ENCODE peak calls at places on chromosomes 16 and 17, in four cellular contexts. L is K562, N is HepG2, M is H1. J is an unnamed sample.

GRCh38 chr17:38867179-38867994 is 2.5 kb upstream of the LASP1 start:
- DNase-seq in L (peak; percentile 51), N (peak; percentile 77), M (peak; percentile 86), J (peak; percentile 87)

GRCh38 chr16:28304214-28304613 is 11.9 kb downstream of the SBK1 start:
- DNase-seq in L (peak; percentile 77), N (peak; percentile 48), M (peak; percentile 75), J (no peak)

GRCh38 chr17:14487068-14487467 is 186.2 kb downstream of the HS3ST3B1 start:
- DNase-seq in L (no peak), N (no peak), M (no peak), J (no peak)

GRCh38 chr16:53511403-53512280 is 8.6 kb upstream of the AKTIP start:
- DNase-seq in L (no peak), N (peak; percentile 98), M (no peak), J (peak; percentile 32)

GRCh38 chr17:15966183-15966878 is 21.4 kb downstream of the ADORA2B start:
- DNase-seq in L (no peak), N (peak; percentile 90), M (peak; percentile 72), J (no peak)

GRCh38 chr16:26885674-26886073 is 181.1 kb upstream of the C16orf82 start:
- DNase-seq in L (no peak), N (no peak), M (no peak), J (no peak)

GRCh38 chr17:4098516-4099209 is 44.2 kb downstream of the ZZEF1 start:
- DNase-seq in L (no peak), N (no peak), M (no peak), J (no peak)

GRCh38 chr16:4656221-4656620 is 31.6 kb downstream of the MGRN1 start:
- DNase-seq in L (no peak), N (no peak), M (no peak), J (no peak)

GRCh38 chr17:78127240-78127887 is 1.2 kb downstream of the TMC6 start:
- DNase-seq in L (peak; percentile 46), N (peak; percentile 93), M (no peak), J (no peak)

GRCh38 chr17:80647746-80648145 is 103.1 kb downstream of the RPTOR start:
- DNase-seq in L (no peak), N (no peak), M (no peak), J (no peak)

GRCh38 chr17:77827461-77827968 is 131.0 kb upstream of the TNRC6C start:
- DNase-seq in L (no peak), N (no peak), M (no peak), J (no peak)

GRCh38 chr16:19274178-19274797 is 11.2 kb upstream of the CLEC19A start:
- DNase-seq in L (no peak), N (no peak), M (no peak), J (no peak)

GRCh38 chr16:974001-974601 is 3.3 kb upstream of the LMF1 start:
- DNase-seq in L (no peak), N (no peak), M (no peak), J (no peak)

GRCh38 chr17:35588196-35588920 is 1.2 kb downstream of the AP2B1 start:
- DNase-seq in L (no peak), N (no peak), M (no peak), J (peak; percentile 93)

GRCh38 chr17:55561316-55561972 is 50.2 kb upstream of the SMIM36 start:
- DNase-seq in L (no peak), N (no peak), M (no peak), J (no peak)

GRCh38 chr16:53726625-53727024 is 22.7 kb downstream of the FTO start:
- DNase-seq in L (no peak), N (peak; percentile 16), M (no peak), J (peak; percentile 5)

GRCh38 chr16:79838860-79839259 is 238.3 kb upstream of the MAF start:
- DNase-seq in L (no peak), N (no peak), M (no peak), J (no peak)

GRCh38 chr17:6041261-6041660 is 28.9 kb upstream of the WSCD1 start:
- DNase-seq in L (no peak), N (no peak), M (no peak), J (no peak)

GRCh38 chr17:8137645-8138342 is 13.9 kb upstream of the HES7 start:
- DNase-seq in L (no peak), N (no peak), M (no peak), J (no peak)

GRCh38 chr16:68802190-68802589 is 41.1 kb upstream of the TANGO6 start:
- DNase-seq in L (no peak), N (no peak), M (no peak), J (no peak)

GRCh38 chr16:89194340-89195311 is 5.7 kb downstream of the SLC22A31 start:
- DNase-seq in L (no peak), N (peak; percentile 0), M (peak; percentile 45), J (no peak)

GRCh38 chr16:87172632-87173031 is 144.6 kb downstream of the C16orf95 start:
- DNase-seq in L (no peak), N (no peak), M (no peak), J (peak; percentile 21)
- TF ChIP-seq PHF8 in L (no peak), N (no peak), M (no peak), J (no peak)

GRCh38 chr17:9529033-9529748 is 46.4 kb downstream of the STX8 start:
- DNase-seq in L (peak; percentile 16), N (peak; percentile 7), M (no peak), J (peak; percentile 55)
- TF ChIP-seq PHF8 in L (no peak), N (no peak), M (no peak), J (no peak)

GRCh38 chr17:64262422-64263260 is at the start of gene TEX2:
- DNase-seq in L (peak; percentile 45), N (peak; percentile 39), M (peak; percentile 54), J (no peak)
- TF ChIP-seq PHF8 in L (peak; percentile 78), N (peak; percentile 74), M (no peak), J (peak; percentile 64)

GRCh38 chr17:62966426-62967110 is 533 bp downstream of the TANC2 start:
- DNase-seq in L (no peak), N (no peak), M (peak; percentile 69), J (peak; percentile 54)
- TF ChIP-seq PHF8 in L (peak; percentile 26), N (peak; percentile 13), M (peak; percentile 11), J (peak; percentile 23)

GRCh38 chr17:9987779-9988585 is 82.9 kb upstream of the RCVRN start:
- DNase-seq in L (peak; percentile 57), N (peak; percentile 18), M (peak; percentile 72), J (peak; percentile 57)
- TF ChIP-seq PHF8 in L (no peak), N (no peak), M (no peak), J (no peak)

GRCh38 chr17:1039511-1040215 is 42.7 kb downstream of the TIMM22 start:
- DNase-seq in L (no peak), N (no peak), M (no peak), J (no peak)

GRCh38 chr17:1038459-1039118 is 41.7 kb downstream of the TIMM22 start:
- DNase-seq in L (no peak), N (no peak), M (no peak), J (no peak)

GRCh38 chr17:1039119-1039507 is 42.2 kb downstream of the TIMM22 start:
- DNase-seq in L (no peak), N (no peak), M (no peak), J (no peak)

GRCh38 chr17:1041746-1042145 is 44.8 kb downstream of the TIMM22 start:
- DNase-seq in L (no peak), N (no peak), M (no peak), J (no peak)

GRCh38 chr17:1040216-1040600 is 43.3 kb downstream of the TIMM22 start:
- DNase-seq in L (no peak), N (peak; percentile 73), M (no peak), J (no peak)
- TF ChIP-seq PHF8 in L (no peak), N (no peak), M (no peak), J (no peak)

DNA sequence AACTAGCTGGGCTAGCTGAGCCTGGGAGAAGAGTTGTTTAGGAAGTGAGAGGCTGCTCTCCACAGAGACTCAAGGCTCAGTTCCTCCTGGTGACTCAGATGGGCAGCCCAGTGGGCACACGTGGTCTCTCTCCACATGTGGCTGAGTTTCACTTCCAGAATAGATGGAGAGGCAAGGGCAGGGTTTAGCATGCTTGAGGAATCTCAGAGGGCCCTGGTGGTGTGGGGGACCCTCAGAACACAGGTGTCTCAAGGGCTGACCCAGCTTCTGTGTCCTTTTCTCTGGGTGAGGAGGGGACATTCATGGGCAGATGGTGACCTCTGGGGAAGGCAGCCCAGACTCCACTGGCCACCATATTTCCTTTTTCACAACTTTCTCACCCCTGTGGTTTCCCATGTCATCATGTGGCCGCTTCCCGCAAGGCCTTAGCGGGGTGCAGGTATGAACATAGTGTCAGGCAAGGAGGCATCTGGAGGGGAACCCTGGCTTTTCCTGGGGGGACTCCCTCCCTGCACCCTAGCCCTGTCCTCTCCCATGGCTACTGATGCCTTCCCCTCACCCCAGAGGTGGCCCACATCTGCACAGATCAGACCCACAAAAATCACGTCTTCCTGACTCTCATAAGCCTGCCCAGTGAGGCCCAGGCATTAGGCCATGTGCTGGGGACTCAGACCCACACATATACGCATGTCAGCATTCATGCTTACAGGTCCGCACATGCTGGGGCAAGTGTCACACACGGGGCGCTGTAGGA is 3.3 kb downstream of the GRN start:
- DNase-seq in L (peak; percentile 7), N (no peak), M (no peak), J (no peak)
- TF ChIP-seq PHF8 in L (no peak), N (no peak), M (no peak), J (no peak)

GRCh38 chr17:58141505-58141904 is 6.7 kb upstream of the OR4D1 start:
- DNase-seq in L (no peak), N (no peak), M (no peak), J (no peak)

GRCh38 chr17:58136669-58137279 is 11.4 kb upstream of the OR4D1 start:
- DNase-seq in L (peak; percentile 13), N (peak; percentile 45), M (peak; percentile 48), J (peak; percentile 57)
- TF ChIP-seq PHF8 in L (no peak), N (no peak), M (no peak), J (no peak)

J was measured in A549.